ENCODE peak calls at places on chromosomes 3 and 15, in five cellular contexts. K, A, X, L and V are unnamed samples.

GRCh38 chr3:98003306-98003969 is 31.2 kb upstream of the RIOX2 start:
- DNase-seq in K (no peak), A (peak), X (no peak), L (no peak), V (no peak)

GRCh38 chr3:133899309-133899708 is 3.6 kb upstream of the RAB6B start:
- DNase-seq in K (no peak), A (no peak), X (no peak), L (no peak), V (no peak)

GRCh38 chr15:40782609-40783227 is 12.9 kb downstream of the C15orf62 start:
- DNase-seq in K (no peak), A (peak), X (no peak), L (peak), V (no peak)

GRCh38 chr3:170709046-170709445 is 123.2 kb upstream of the SLC7A14 start:
- DNase-seq in K (no peak), A (no peak), X (peak), L (no peak), V (no peak)

GRCh38 chr3:192888121-192888520 is 29.5 kb downstream of the MB21D2 start:
- DNase-seq in K (no peak), A (no peak), X (peak), L (no peak), V (no peak)

GRCh38 chr3:125990253-125990970 is 21.4 kb downstream of the ROPN1B start:
- DNase-seq in K (peak), A (peak), X (peak), L (no peak), V (peak)

GRCh38 chr3:62100233-62100989 is 272.9 kb downstream of the FEZF2 start:
- DNase-seq in K (no peak), A (peak), X (no peak), L (peak), V (no peak)

GRCh38 chr3:185820973-185821758 is 3.7 kb downstream of the IGF2BP2 start:
- DNase-seq in K (no peak), A (peak), X (peak), L (no peak), V (no peak)

GRCh38 chr15:88181613-88182012 is 74.9 kb downstream of the NTRK3 start:
- DNase-seq in K (no peak), A (no peak), X (no peak), L (no peak), V (no peak)

GRCh38 chr15:52567886-52568568 is 803 bp downstream of the ARPP19 start:
- DNase-seq in K (no peak), A (peak), X (no peak), L (no peak), V (no peak)

GRCh38 chr3:167691366-167691765 is 37.6 kb upstream of the WDR49 start:
- DNase-seq in K (no peak), A (no peak), X (no peak), L (no peak), V (no peak)